ENCODE peak calls at places on chromosomes 4 and X, in six cellular contexts. T is GM18507; N is pons; F is activated naive CD8-positive, alpha-beta T cell treated with anti-CD3 and anti-CD28 coated beads, Interleukin-2, amount 10 ng/mL, durations not matched to agents 7 days and 5 days; M is dorsolateral prefrontal cortex; D is activated CD4-positive, alpha-beta T cell treated with anti-CD3 and anti-CD28 coated beads for 24 hours. A is an unnamed sample.

GRCh38 chr4:135573251-135573650 is 1371.7 kb upstream of the PABPC4L start:
- DNase-seq in F (no peak), N (no peak), M (no peak), D (no peak), T (no peak), A (no peak)

GRCh38 chrX:111041018-111041462 is 55.0 kb upstream of the PAK3 start:
- DNase-seq in D (no peak), M (no peak), N (no peak), F (no peak), T (no peak), A (no peak)

GRCh38 chrX:69546417-69546816 is 42.3 kb downstream of the NALF2 start:
- DNase-seq in N (no peak), D (no peak), F (no peak), T (no peak), M (no peak), A (no peak)

GRCh38 chrX:56764153-56764974 is 35.3 kb downstream of the NBDY start:
- DNase-seq in N (peak), F (peak), D (peak), M (peak), T (no peak), A (no peak)

GRCh38 chrX:150983526-150984163 is 510 bp downstream of the HMGB3 start:
- DNase-seq in M (no peak), D (no peak), T (no peak), F (no peak), N (no peak), A (no peak)

GRCh38 chrX:14927391-14927790 is 54.2 kb downstream of the MOSPD2 start:
- DNase-seq in F (no peak), N (no peak), M (no peak), D (no peak), T (no peak), A (no peak)

GRCh38 chr4:109861941-109862340 is 14.0 kb downstream of the LRIT3 start:
- DNase-seq in T (no peak), F (no peak), D (no peak), M (no peak), N (no peak), A (no peak)

GRCh38 chr4:170827562-170828260 is 738.0 kb upstream of the AADAT start:
- DNase-seq in F (no peak), D (no peak), M (no peak), T (no peak), N (no peak), A (no peak)

GRCh38 chrX:132406106-132406505 is 82.7 kb downstream of the MBNL3 start:
- DNase-seq in D (no peak), T (no peak), M (no peak), F (no peak), N (no peak), A (no peak)

GRCh38 chr4:8587469-8588195 is 4.9 kb upstream of the CPZ start:
- DNase-seq in N (no peak), T (no peak), F (no peak), D (no peak), M (no peak), A (no peak)

GRCh38 chr4:89939994-89940393 is 45.3 kb downstream of the MMRN1 start:
- DNase-seq in F (no peak), N (peak), T (no peak), D (no peak), M (no peak), A (peak)

GRCh38 chrX:129823115-129823514 is 20.6 kb downstream of the ZDHHC9 start:
- DNase-seq in D (peak), M (no peak), N (no peak), F (no peak), T (peak), A (peak)

GRCh38 chr4:32519060-32519459 is 1798.9 kb downstream of the PCDH7 start:
- DNase-seq in D (no peak), N (no peak), F (no peak), T (no peak), M (no peak), A (peak)

GRCh38 chr4:183808102-183808466 is 97.0 kb upstream of the STOX2 start:
- DNase-seq in D (no peak), M (no peak), N (no peak), F (no peak), T (no peak), A (no peak)

GRCh38 chrX:109739625-109740024 is 6.6 kb upstream of the ACSL4 start:
- DNase-seq in F (no peak), M (no peak), N (no peak), T (no peak), D (no peak), A (no peak)